ENCODE peak calls at places on chromosome 16, in six cellular contexts. M is neuronal stem cell, T is H1, F is H9, O is trophoblast cell, Q is mesenchymal stem cell. C is an unnamed sample.

GRCh38 chr16:56851671-56852400 is 13.2 kb upstream of the SLC12A3 start:
- DNase-seq in M (no peak), O (peak), T (no peak), Q (no peak), F (peak), C (peak)

GRCh38 chr16:48813485-48813884 is 203.5 kb upstream of the N4BP1 start:
- DNase-seq in F (no peak), O (no peak), T (no peak), Q (no peak), M (no peak), C (no peak)

GRCh38 chr16:19488213-19488640 is 33.7 kb downstream of the GDE1 start:
- DNase-seq in Q (no peak), M (no peak), T (peak), F (peak), O (no peak), C (no peak)

GRCh38 chr16:2147981-2148671 is at the start of gene RAB26:
- DNase-seq in T (peak), Q (peak), F (peak), M (peak), O (peak), C (peak)

GRCh38 chr16:53768167-53768566 is 64.2 kb downstream of the FTO start:
- DNase-seq in F (no peak), O (no peak), Q (no peak), T (no peak), M (no peak), C (peak)

GRCh38 chr16:23847938-23848337 is 12.2 kb downstream of the PRKCB start:
- DNase-seq in O (no peak), T (no peak), F (no peak), Q (no peak), M (no peak), C (no peak)

GRCh38 chr16:76583466-76583865 is 306.3 kb downstream of the CNTNAP4 start:
- DNase-seq in F (no peak), O (no peak), Q (no peak), T (no peak), M (no peak), C (no peak)

GRCh38 chr16:27920391-27920891 is 143.1 kb downstream of the GSG1L start:
- DNase-seq in Q (no peak), T (peak), F (peak), O (peak), M (peak), C (no peak)

GRCh38 chr16:3553138-3553923 is 23.9 kb downstream of the NLRC3 start:
- DNase-seq in M (no peak), Q (no peak), O (no peak), F (peak), T (no peak), C (peak)

GRCh38 chr16:85602831-85603755 is 10.0 kb upstream of the GSE1 start:
- DNase-seq in O (no peak), T (no peak), Q (peak), M (no peak), F (no peak), C (no peak)
- H3K18ac ChIP-seq in O (peak), T (peak), Q (peak), M (peak), F (no peak), C (no peak)

DNA sequence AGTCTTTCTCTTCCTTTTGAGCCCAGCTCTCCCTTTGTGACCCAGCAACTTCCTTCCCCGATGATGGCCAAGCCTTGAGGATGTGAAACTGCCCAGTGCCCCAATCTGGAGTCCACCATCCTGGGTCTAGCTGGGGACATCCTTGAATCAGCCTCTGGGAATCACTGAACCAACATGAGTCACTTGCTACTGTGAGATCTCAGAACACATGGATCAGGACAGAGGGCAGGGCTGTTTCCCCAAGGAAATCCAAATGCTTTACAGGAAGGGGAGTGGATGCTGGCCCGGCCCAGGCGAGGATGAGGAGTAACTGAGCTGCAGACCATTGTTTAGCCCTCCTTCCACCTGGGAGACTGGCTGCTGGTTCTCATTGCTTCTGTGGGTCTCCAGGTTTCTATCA is 547.6 kb downstream of the WWOX start:
- DNase-seq in M (no peak), T (no peak), O (no peak), F (no peak), Q (peak), C (no peak)
- H4K91ac ChIP-seq in M (no peak), T (no peak), O (peak), F (no peak), Q (no peak), C (no peak)

GRCh38 chr16:11797166-11797956 is at the start of gene ZC3H7A:
- DNase-seq in T (peak), F (peak), M (peak), O (peak), Q (peak), C (peak)
- H2BK120ac ChIP-seq in T (no peak), F (no peak), M (peak), O (peak), Q (peak), C (peak)

DNA sequence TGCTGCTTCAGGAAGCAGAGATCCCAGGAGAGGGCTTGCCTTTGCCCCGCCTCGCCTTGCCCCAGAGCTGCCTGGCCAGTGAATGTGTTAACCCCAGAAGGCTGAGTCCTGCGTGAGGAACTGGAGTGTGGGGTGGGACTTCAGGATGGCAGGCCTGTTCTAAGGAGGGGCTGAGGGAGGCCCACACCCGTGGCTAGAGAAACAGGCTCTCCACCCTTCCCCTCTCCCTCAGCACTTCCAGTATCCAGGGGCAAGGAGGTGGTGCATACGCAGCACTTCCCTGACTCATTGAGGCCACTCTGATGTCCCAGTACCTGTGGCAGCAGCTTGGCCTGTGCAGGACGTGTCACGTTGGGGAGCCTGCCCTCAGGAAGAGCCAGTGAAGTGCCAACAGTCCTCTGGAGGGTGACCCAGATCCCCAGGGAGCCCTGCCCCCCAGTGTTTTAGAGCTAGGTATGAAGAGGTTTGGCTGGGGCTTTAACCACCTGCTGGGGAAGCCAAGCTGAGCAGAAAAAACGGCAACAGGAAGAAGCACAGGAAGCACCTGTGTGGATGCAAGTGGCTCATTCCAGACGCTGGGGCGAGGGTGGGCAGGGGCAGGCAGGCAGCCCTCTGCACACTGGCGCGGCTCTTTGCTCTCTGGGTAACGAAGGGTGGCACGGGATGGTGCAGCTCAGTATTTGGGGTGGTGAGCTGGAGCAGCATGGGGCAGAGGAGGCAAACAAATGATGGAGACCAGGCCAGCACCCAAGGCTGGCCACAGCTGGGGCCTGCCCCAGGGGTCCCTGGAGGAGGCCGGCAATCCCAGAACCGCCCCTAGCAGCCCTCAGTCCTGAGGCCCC is 14.7 kb upstream of the CTCF start:
- DNase-seq in T (no peak), Q (no peak), O (no peak), M (no peak), F (no peak), C (no peak)
- H3K18ac ChIP-seq in T (no peak), Q (no peak), O (no peak), M (no peak), F (no peak), C (no peak)

GRCh38 chr16:70480127-70481105 is 26.0 kb downstream of the FCSK start:
- DNase-seq in O (no peak), M (no peak), Q (no peak), T (no peak), F (no peak), C (no peak)
- H4K91ac ChIP-seq in O (no peak), M (no peak), Q (no peak), T (no peak), F (no peak), C (no peak)

DNA sequence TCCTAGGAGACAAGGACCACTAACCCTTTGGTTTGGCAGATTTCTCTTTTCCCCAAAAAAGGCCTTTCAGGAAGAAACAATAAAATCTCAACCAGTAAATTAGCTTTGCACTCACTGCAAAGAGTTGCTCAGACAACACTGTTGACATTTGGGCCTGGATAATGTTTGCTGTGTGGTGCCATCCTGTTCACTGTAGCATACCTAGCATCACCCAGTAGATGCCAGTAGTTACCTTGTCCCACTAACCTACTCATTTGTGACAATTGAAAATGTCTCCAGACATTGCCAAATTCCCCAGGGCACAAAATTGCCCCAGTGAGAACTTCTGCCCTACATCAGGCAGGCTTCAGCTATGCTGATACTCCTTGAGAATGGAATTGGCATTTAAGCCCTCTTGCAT is 177.0 kb upstream of the ERCC4 start:
- DNase-seq in Q (no peak), M (no peak), T (no peak), F (no peak), O (no peak), C (no peak)
- H2BK120ac ChIP-seq in Q (no peak), M (no peak), T (no peak), F (no peak), O (no peak), C (no peak)

GRCh38 chr16:29727452-29727851 is 18.3 kb downstream of the C16orf54 start:
- DNase-seq in O (no peak), Q (no peak), T (no peak), M (no peak), F (no peak), C (no peak)

GRCh38 chr16:29730649-29731048 is 15.1 kb downstream of the C16orf54 start:
- DNase-seq in M (no peak), Q (no peak), F (no peak), T (no peak), O (no peak), C (no peak)

GRCh38 chr16:29729116-29729521 is 16.7 kb downstream of the C16orf54 start:
- DNase-seq in Q (peak), M (peak), F (no peak), O (peak), T (no peak), C (peak)

DNA sequence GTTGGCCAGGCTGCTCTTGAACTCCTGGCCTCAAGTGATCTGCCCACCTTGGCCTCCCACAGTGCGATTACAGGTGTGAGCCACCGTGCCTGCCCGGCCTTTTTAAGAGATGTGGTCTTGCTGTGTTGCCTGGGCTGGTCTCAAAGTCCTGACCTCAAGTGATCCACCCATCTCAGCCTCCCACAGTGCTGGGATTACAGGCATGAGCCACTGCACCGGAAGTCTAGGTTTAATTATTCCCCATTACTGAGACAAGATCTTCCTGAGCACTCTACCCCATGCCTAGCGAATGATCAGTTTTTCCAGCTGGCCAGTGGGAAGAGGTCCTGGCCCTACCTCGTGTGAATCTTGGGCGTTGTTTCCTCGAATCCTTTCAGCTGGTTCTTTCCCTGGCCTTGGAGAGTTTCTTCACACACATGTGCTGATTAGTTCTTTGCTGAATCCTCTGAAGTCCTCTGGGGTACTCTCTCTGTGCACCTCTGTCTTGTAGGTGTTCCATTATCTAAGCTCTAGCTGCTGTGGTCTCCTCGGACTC is 18.9 kb downstream of the C16orf54 start:
- DNase-seq in F (no peak), O (no peak), M (no peak), T (no peak), Q (no peak), C (no peak)
- H3K18ac ChIP-seq in F (no peak), O (no peak), M (no peak), T (no peak), Q (no peak), C (no peak)

GRCh38 chr16:9318764-9319163 is 227.3 kb downstream of the HAPSTR1 start:
- DNase-seq in F (no peak), T (no peak), Q (no peak), M (no peak), O (no peak), C (no peak)

GRCh38 chr16:9323170-9323569 is 231.7 kb downstream of the HAPSTR1 start:
- DNase-seq in F (no peak), M (no peak), Q (no peak), O (no peak), T (no peak), C (no peak)

GRCh38 chr16:9328386-9328785 is 236.9 kb downstream of the HAPSTR1 start:
- DNase-seq in T (no peak), O (no peak), F (no peak), Q (no peak), M (no peak), C (no peak)

DNA sequence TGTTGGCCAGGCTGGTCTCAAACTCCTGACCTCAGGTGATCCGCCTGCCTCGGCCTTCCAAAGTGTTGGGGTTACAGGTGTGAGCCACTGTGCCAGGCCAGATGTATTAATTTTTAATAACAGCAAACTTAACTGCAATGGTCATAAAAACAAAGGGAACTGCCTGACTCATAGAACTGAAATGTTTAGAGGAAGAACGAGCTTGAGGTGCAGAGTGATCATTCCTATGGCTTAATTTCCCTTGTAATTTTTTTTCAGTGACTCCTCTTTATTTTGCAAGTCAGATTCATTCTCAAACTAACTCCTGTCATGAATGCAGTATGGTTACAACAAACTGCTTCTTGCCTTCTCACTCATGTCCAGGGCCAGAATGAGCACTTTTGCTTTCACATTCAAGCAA is 231.3 kb downstream of the HAPSTR1 start:
- DNase-seq in T (no peak), Q (no peak), F (no peak), O (no peak), M (no peak), C (no peak)
- H4K91ac ChIP-seq in T (no peak), Q (no peak), F (no peak), O (no peak), M (no peak), C (no peak)

GRCh38 chr16:10971560-10971961 is 27.2 kb downstream of the CLEC16A start:
- DNase-seq in T (no peak), F (peak), O (peak), M (peak), Q (peak), C (peak)
- H2BK120ac ChIP-seq in T (no peak), F (no peak), O (peak), M (no peak), Q (peak), C (peak)